ENCODE peak calls at places on chromosomes 12 and 14, in four cellular contexts. G is HCT116, D is uterus, N is ovary. H is an unnamed sample. For H3K4me1, the result is how much of the 10 kb centered on the place peaks cover.

GRCh38 chr12:13251496-13251895 is 55.0 kb downstream of the EMP1 start:
- DNase-seq in G (no peak), D (no peak), N (no peak), H (no peak)

GRCh38 chr14:59566725-59567124 is 9.9 kb downstream of the CCDC175 start:
- DNase-seq in G (no peak), D (no peak), N (no peak), H (no peak)

GRCh38 chr12:46519407-46519806 is 146.8 kb upstream of the SLC38A2 start:
- DNase-seq in G (no peak), D (no peak), N (no peak), H (no peak)

GRCh38 chr14:65169351-65169750 is 67.0 kb upstream of the MAX start:
- DNase-seq in G (no peak), D (no peak), N (no peak), H (no peak)

GRCh38 chr12:84766375-84766774 is 146.2 kb downstream of the SLC6A15 start:
- DNase-seq in G (no peak), D (no peak), N (no peak), H (no peak)

GRCh38 chr12:109717390-109718357 is 4.0 kb downstream of the FAM222A start:
- DNase-seq in G (no peak), D (no peak), N (no peak), H (no peak)

GRCh38 chr12:77010637-77011548 is 54.5 kb downstream of the E2F7 start:
- DNase-seq in G (peak), D (peak), N (peak), H (peak)

GRCh38 chr12:28645891-28646290 is 455.6 kb downstream of the CCDC91 start:
- DNase-seq in G (no peak), D (no peak), N (no peak), H (peak)

GRCh38 chr12:52195065-52195730 is 3.4 kb upstream of the KRT80 start:
- DNase-seq in G (no peak), D (peak), N (no peak), H (peak)

GRCh38 chr12:124674937-124675336 is 107.5 kb upstream of the NCOR2 start:
- DNase-seq in G (no peak), D (no peak), N (no peak), H (no peak)

GRCh38 chr14:81427348-81428058 is 27.4 kb upstream of the STON2 start:
- DNase-seq in G (no peak), D (no peak), N (no peak), H (peak)

GRCh38 chr12:6928703-6929407 is 1.1 kb downstream of the ATN1 start:
- DNase-seq in G (no peak), D (no peak), N (peak), H (no peak)

GRCh38 chr12:128557231-128557630 is 266.5 kb downstream of the SLC15A4 start:
- DNase-seq in G (no peak), D (no peak), N (no peak), H (no peak)

GRCh38 chr14:31543969-31544799 is 17.0 kb upstream of the NUBPL start:
- DNase-seq in G (peak), D (no peak), N (no peak), H (no peak)

GRCh38 chr12:88763536-88764100 is 183.3 kb upstream of the KITLG start:
- DNase-seq in G (no peak), D (no peak), N (no peak), H (no peak)

GRCh38 chr14:92638266-92638665 is 110.2 kb downstream of the LGMN start:
- DNase-seq in G (no peak), D (no peak), N (no peak), H (no peak)

GRCh38 chr12:1800646-1801284 is 19.6 kb upstream of the LRTM2 start:
- DNase-seq in G (no peak), D (peak), N (no peak), H (no peak)

GRCh38 chr12:104693493-104693892 is 236.7 kb downstream of the CHST11 start:
- DNase-seq in G (no peak), D (no peak), N (no peak), H (no peak)

GRCh38 chr14:88598097-88598675 is 35.3 kb downstream of the ZC3H14 start:
- DNase-seq in G (no peak), D (no peak), N (no peak), H (no peak)

GRCh38 chr14:31297701-31298344 is 90.2 kb upstream of the HECTD1 start:
- DNase-seq in G (no peak), D (no peak), N (no peak), H (no peak)

GRCh38 chr14:56004807-56005579 is 113.2 kb upstream of the PELI2 start:
- DNase-seq in G (no peak), D (peak), N (peak), H (peak)

GRCh38 chr14:33017016-33017415 is 78.3 kb downstream of the NPAS3 start:
- DNase-seq in G (no peak), D (no peak), N (no peak), H (no peak)

GRCh38 chr12:30169839-30170591 is 386.3 kb upstream of the TMTC1 start:
- DNase-seq in G (no peak), D (no peak), N (no peak), H (no peak)

GRCh38 chr12:52477651-52478050 is 4.0 kb upstream of the KRT6C start:
- DNase-seq in G (no peak), D (no peak), N (no peak), H (no peak)

GRCh38 chr12:15196221-15196620 is 25.0 kb downstream of the RERG start:
- DNase-seq in G (no peak), D (no peak), N (no peak), H (no peak)

GRCh38 chr14:53055003-53055402 is 98.1 kb downstream of the DDHD1 start:
- DNase-seq in G (peak), D (no peak), N (no peak), H (no peak)

GRCh38 chr14:61642246-61642982 is 52.9 kb upstream of the HIF1A start:
- DNase-seq in G (no peak), D (no peak), N (no peak), H (no peak)

GRCh38 chr14:33934043-33934750 is 16.7 kb downstream of the EGLN3 start:
- DNase-seq in G (no peak), D (no peak), N (no peak), H (no peak)

GRCh38 chr14:36028218-36028617 is 148.3 kb downstream of the PTCSC3 start:
- DNase-seq in G (no peak), D (no peak), N (no peak), H (no peak)

GRCh38 chr12:68733661-68734071 is 12.3 kb upstream of the SLC35E3 start:
- DNase-seq in G (no peak), D (no peak), N (no peak), H (no peak)

GRCh38 chr12:12210983-12211382 is 55.9 kb downstream of the LRP6 start:
- DNase-seq in G (no peak), D (no peak), N (no peak), H (no peak)

GRCh38 chr12:124804011-124804621 is 59.5 kb downstream of the SCARB1 start:
- DNase-seq in G (peak), D (no peak), N (no peak), H (peak)

GRCh38 chr12:55830601-55831406 is 1.4 kb upstream of the DNAJC14 start:
- DNase-seq in G (no peak), D (peak), N (peak), H (peak)

GRCh38 chr12:15801770-15802393 is 12.7 kb upstream of the EPS8 start:
- DNase-seq in G (peak), D (no peak), N (no peak), H (no peak)

GRCh38 chr14:61511558-61511924 is 183.8 kb upstream of the HIF1A start:
- DNase-seq in G (no peak), D (no peak), N (no peak), H (peak)

GRCh38 chr14:97713023-97713422 is 915.8 kb downstream of the VRK1 start:
- DNase-seq in G (peak), D (no peak), N (no peak), H (no peak)

GRCh38 chr12:46446645-46447044 is 74.1 kb upstream of the SLC38A2 start:
- DNase-seq in G (no peak), D (no peak), N (no peak), H (no peak)

GRCh38 chr14:92425101-92425500 is 88.5 kb upstream of the RIN3 start:
- DNase-seq in G (peak), D (no peak), N (no peak), H (no peak)

GRCh38 chr14:61026523-61026922 is 45.5 kb downstream of the SLC38A6 start:
- DNase-seq in G (no peak), D (no peak), N (no peak), H (no peak)

GRCh38 chr14:68896132-68896531 is 83.0 kb downstream of the ACTN1 start:
- DNase-seq in G (no peak), D (no peak), N (no peak), H (no peak)
- H3K27ac ChIP-seq in G (no peak), D (peak), N (no peak), H (no peak)

GRCh38 chr12:100141998-100142850 is 450 bp downstream of the BLTP3B start:
- DNase-seq in G (no peak), D (peak), N (peak), H (peak)
- TF ChIP-seq POLR2A in G (peak), D (peak), N (peak), H (no peak)

DNA sequence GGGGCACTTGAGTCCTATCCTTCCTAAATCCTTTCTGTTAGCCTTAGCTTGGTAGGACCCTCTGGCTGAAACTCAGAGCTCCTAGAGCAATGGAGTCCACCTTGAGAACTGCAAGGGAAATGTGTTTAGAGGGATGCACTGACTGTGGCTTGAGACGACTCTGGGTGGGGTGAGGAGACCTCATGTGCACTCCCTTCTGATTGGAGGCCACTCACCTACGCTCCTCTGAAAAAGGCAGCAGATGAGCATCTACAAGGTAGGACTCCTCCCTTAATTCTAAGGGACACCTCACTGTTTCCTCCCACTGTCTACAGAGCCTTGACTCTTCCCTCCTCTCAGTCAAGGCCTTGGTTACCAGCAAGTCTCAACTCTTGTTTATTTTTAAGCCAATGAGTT is 1.0 kb downstream of the MAP3K12 start:
- DNase-seq in G (no peak), D (no peak), N (no peak), H (no peak)
- H3K4me1 ChIP-seq in G (under half), D (under half), N (under half), H (half or more)

DNA sequence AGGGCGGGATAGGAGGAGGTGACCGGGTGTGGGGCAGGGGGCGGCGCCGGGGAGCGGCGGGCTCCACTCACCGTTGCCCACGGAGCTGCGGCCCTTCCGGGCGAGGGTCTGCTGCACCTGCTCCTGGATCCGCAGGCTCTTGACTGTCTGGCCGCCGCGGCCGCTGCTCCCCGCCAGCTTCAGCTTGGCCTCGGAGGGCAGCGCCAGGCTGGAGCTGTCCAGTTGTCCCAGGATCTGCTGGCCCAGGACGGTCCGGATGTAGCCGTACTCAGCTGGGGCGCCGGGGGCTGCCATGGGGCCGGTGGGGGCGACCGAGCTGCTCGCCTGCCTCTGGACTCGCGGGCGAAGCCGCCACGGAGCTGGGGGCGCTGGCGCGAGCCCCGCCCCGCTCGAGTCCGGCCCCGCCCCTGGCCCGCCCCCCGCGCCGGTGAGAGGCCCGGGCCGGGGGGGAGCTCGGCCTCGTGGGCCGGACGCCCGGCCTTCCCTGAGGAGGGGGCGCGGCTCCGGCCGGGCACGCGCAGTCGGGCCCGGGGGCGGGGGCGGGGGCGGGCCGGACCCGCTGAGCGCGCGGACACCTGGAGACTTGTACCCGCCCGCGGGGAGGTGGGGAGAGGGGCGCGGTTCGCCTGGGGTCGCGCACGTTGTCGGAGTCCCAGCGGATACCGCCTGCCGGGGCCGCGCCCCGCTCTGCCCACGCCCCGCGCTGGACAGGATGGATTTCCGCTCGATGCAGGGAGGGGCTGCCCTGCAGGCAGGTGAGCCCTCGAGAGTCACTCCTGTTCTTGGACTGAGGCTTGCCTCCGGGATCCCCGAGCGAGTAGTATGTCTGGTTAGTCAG is at the start of gene PKP2:
- DNase-seq in G (peak), D (peak), N (peak), H (peak)
- H3K27ac ChIP-seq in G (peak), D (peak), N (peak), H (peak)

GRCh38 chr12:103102225-103102744 is 144.8 kb downstream of the ASCL1 start:
- DNase-seq in G (no peak), D (no peak), N (no peak), H (no peak)
- TF ChIP-seq POLR2A in G (no peak), D (no peak), N (no peak), H (no peak)

H was measured in testis.